ENCODE peak calls at places on chromosome 13, in four cellular contexts. P, K, H and M are unnamed samples.

GRCh38 chr13:45396548-45397095 is 21.6 kb downstream of the SLC25A30 start:
- DNase-seq in P (no peak), K (no peak), H (no peak), M (peak)

GRCh38 chr13:66367356-66367755 is 862.8 kb downstream of the PCDH9 start:
- DNase-seq in P (peak), K (no peak), H (no peak), M (no peak)

GRCh38 chr13:79973533-79973963 is 367.4 kb downstream of the SPRY2 start:
- DNase-seq in P (no peak), K (no peak), H (no peak), M (no peak)

GRCh38 chr13:65095118-65095517 is 2135.0 kb downstream of the PCDH9 start:
- DNase-seq in P (no peak), K (no peak), H (no peak), M (no peak)

GRCh38 chr13:32726374-32727037 is 140.3 kb downstream of the PDS5B start:
- DNase-seq in P (no peak), K (no peak), H (no peak), M (no peak)

GRCh38 chr13:113763254-113763653 is 4.2 kb downstream of the TMEM255B start:
- DNase-seq in P (no peak), K (no peak), H (no peak), M (no peak)

GRCh38 chr13:37475966-37476365 is 122.6 kb downstream of the POSTN start:
- DNase-seq in P (no peak), K (no peak), H (no peak), M (peak)

GRCh38 chr13:111899714-111900389 is 167.1 kb upstream of the SOX1 start:
- DNase-seq in P (no peak), K (no peak), H (no peak), M (no peak)

GRCh38 chr13:114107686-114108081 is 24.7 kb downstream of the RASA3 start:
- DNase-seq in P (peak), K (no peak), H (no peak), M (peak)

GRCh38 chr13:80881495-80882482 is 540.9 kb upstream of the SPRY2 start:
- DNase-seq in P (no peak), K (no peak), H (no peak), M (peak)

GRCh38 chr13:73975767-73976166 is 158.4 kb downstream of the KLF12 start:
- DNase-seq in P (no peak), K (no peak), H (no peak), M (no peak)

GRCh38 chr13:51635137-51635878 is 51.0 kb downstream of the WDFY2 start:
- DNase-seq in P (no peak), K (no peak), H (no peak), M (no peak)

GRCh38 chr13:74151859-74152258 is 17.7 kb upstream of the KLF12 start:
- DNase-seq in P (no peak), K (no peak), H (no peak), M (no peak)

GRCh38 chr13:27338816-27339215 is 68.2 kb downstream of the RASL11A start:
- DNase-seq in P (no peak), K (no peak), H (no peak), M (peak)

GRCh38 chr13:23087884-23088283 is 92.9 kb upstream of the SGCG start:
- DNase-seq in P (no peak), K (peak), H (no peak), M (no peak)

GRCh38 chr13:99231726-99232125 is 26.5 kb downstream of the GPR18 start:
- DNase-seq in P (no peak), K (no peak), H (no peak), M (no peak)

GRCh38 chr13:45055902-45056648 is 64.2 kb upstream of the GTF2F2 start:
- DNase-seq in P (no peak), K (no peak), H (peak), M (no peak)

GRCh38 chr13:105037064-105037463 is 1498.4 kb downstream of the EFNB2 start:
- DNase-seq in P (no peak), K (no peak), H (no peak), M (no peak)

GRCh38 chr13:73201601-73202000 is 142.8 kb downstream of the KLF5 start:
- DNase-seq in P (no peak), K (no peak), H (no peak), M (no peak)

GRCh38 chr13:29702912-29703351 is 107.4 kb upstream of the SLC7A1 start:
- DNase-seq in P (peak), K (peak), H (no peak), M (peak)

GRCh38 chr13:21638319-21639282 is 32.3 kb upstream of the FGF9 start:
- DNase-seq in P (no peak), K (peak), H (peak), M (peak)

GRCh38 chr13:32001392-32001768 is 30.2 kb upstream of the FRY start:
- DNase-seq in P (no peak), K (no peak), H (no peak), M (peak)

GRCh38 chr13:36148436-36148835 is 17.3 kb upstream of the DCLK1 start:
- DNase-seq in P (no peak), K (no peak), H (no peak), M (no peak)

GRCh38 chr13:102045713-102046112 is 356.1 kb downstream of the FGF14 start:
- DNase-seq in P (no peak), K (no peak), H (no peak), M (no peak)

GRCh38 chr13:110640591-110641029 is 25.3 kb downstream of the NAXD start:
- DNase-seq in P (no peak), K (no peak), H (no peak), M (peak)

GRCh38 chr13:27415116-27415515 is 9.3 kb upstream of the GTF3A start:
- DNase-seq in P (no peak), K (no peak), H (no peak), M (peak)

GRCh38 chr13:101660711-101661110 is 208.2 kb downstream of the ITGBL1 start:
- DNase-seq in P (no peak), K (no peak), H (no peak), M (no peak)

GRCh38 chr13:78604782-78605611 is 1.6 kb upstream of the POU4F1 start:
- DNase-seq in P (no peak), K (no peak), H (no peak), M (no peak)

GRCh38 chr13:108807841-108808240 is 178.4 kb downstream of the MYO16 start:
- DNase-seq in P (no peak), K (no peak), H (no peak), M (no peak)

GRCh38 chr13:23753523-23753922 is 135.7 kb downstream of the MIPEP start:
- DNase-seq in P (no peak), K (no peak), H (no peak), M (peak)

GRCh38 chr13:95588721-95589120 is 36.2 kb downstream of the CLDN10 start:
- DNase-seq in P (no peak), K (no peak), H (no peak), M (no peak)

GRCh38 chr13:43493496-43494000 is 293.2 kb downstream of the ENOX1 start:
- DNase-seq in P (no peak), K (no peak), H (no peak), M (no peak)

GRCh38 chr13:65034266-65034665 is 2195.9 kb downstream of the PCDH9 start:
- DNase-seq in P (no peak), K (no peak), H (no peak), M (no peak)